ENCODE peak calls at places on chromosome 2, in nine cellular contexts. One of them, this sample, is unnamed.

GRCh38 chr2:98588880-98589425 is 19.4 kb downstream of the COA5 start:
- DNase-seq in activated CD8-positive, alpha-beta memory T cell treated with anti-CD3 and anti-CD28 coated beads for 24 hours: peak; percentile 32
- DNase-seq in fibroblast of mammary gland: no peak
- DNase-seq in aorta: no peak
- DNase-seq in EL: no peak
- DNase-seq in astrocyte of the spinal cord: no peak
- DNase-seq in LoVo: no peak
- DNase-seq in T-helper 1 cell: no peak
- DNase-seq in stimulated activated CD4-positive, alpha-beta T cell treated with anti-CD3 and anti-CD28 coated beads, Interleukin-1b, Interleukin-23, amount 100 ng/mL, for 4 hours: no peak
- DNase-seq in this sample: no peak

GRCh38 chr2:77652499-77652898 is 130.3 kb upstream of the LRRTM4 start:
- DNase-seq in activated CD8-positive, alpha-beta memory T cell treated with anti-CD3 and anti-CD28 coated beads for 24 hours: no peak
- DNase-seq in EL: no peak
- DNase-seq in LoVo: no peak
- DNase-seq in stimulated activated CD4-positive, alpha-beta T cell treated with anti-CD3 and anti-CD28 coated beads, Interleukin-1b, Interleukin-23, amount 100 ng/mL, for 4 hours: no peak
- DNase-seq in fibroblast of mammary gland: no peak
- DNase-seq in T-helper 1 cell: no peak
- DNase-seq in aorta: no peak
- DNase-seq in astrocyte of the spinal cord: no peak
- DNase-seq in this sample: no peak

GRCh38 chr2:46871976-46872381 is 43.6 kb downstream of the MCFD2 start:
- DNase-seq in fibroblast of mammary gland: no peak
- DNase-seq in EL: no peak
- DNase-seq in LoVo: no peak
- DNase-seq in aorta: peak; percentile 30
- DNase-seq in stimulated activated CD4-positive, alpha-beta T cell treated with anti-CD3 and anti-CD28 coated beads, Interleukin-1b, Interleukin-23, amount 100 ng/mL, for 4 hours: no peak
- DNase-seq in T-helper 1 cell: no peak
- DNase-seq in activated CD8-positive, alpha-beta memory T cell treated with anti-CD3 and anti-CD28 coated beads for 24 hours: no peak
- DNase-seq in astrocyte of the spinal cord: no peak
- DNase-seq in this sample: no peak

GRCh38 chr2:28470759-28471158 is 25.1 kb upstream of the PLB1 start:
- DNase-seq in T-helper 1 cell: no peak
- DNase-seq in LoVo: peak; percentile 38
- DNase-seq in stimulated activated CD4-positive, alpha-beta T cell treated with anti-CD3 and anti-CD28 coated beads, Interleukin-1b, Interleukin-23, amount 100 ng/mL, for 4 hours: no peak
- DNase-seq in aorta: no peak
- DNase-seq in astrocyte of the spinal cord: no peak
- DNase-seq in fibroblast of mammary gland: no peak
- DNase-seq in EL: no peak
- DNase-seq in activated CD8-positive, alpha-beta memory T cell treated with anti-CD3 and anti-CD28 coated beads for 24 hours: no peak
- DNase-seq in this sample: no peak

GRCh38 chr2:13537771-13538349 is 821.1 kb downstream of the TRIB2 start:
- DNase-seq in activated CD8-positive, alpha-beta memory T cell treated with anti-CD3 and anti-CD28 coated beads for 24 hours: no peak
- DNase-seq in aorta: no peak
- DNase-seq in EL: no peak
- DNase-seq in fibroblast of mammary gland: no peak
- DNase-seq in astrocyte of the spinal cord: no peak
- DNase-seq in stimulated activated CD4-positive, alpha-beta T cell treated with anti-CD3 and anti-CD28 coated beads, Interleukin-1b, Interleukin-23, amount 100 ng/mL, for 4 hours: no peak
- DNase-seq in LoVo: no peak
- DNase-seq in T-helper 1 cell: no peak
- DNase-seq in this sample: no peak

GRCh38 chr2:201697899-201698298 is 545 bp downstream of the MPP4 start:
- DNase-seq in astrocyte of the spinal cord: peak; percentile 84
- DNase-seq in T-helper 1 cell: no peak
- DNase-seq in stimulated activated CD4-positive, alpha-beta T cell treated with anti-CD3 and anti-CD28 coated beads, Interleukin-1b, Interleukin-23, amount 100 ng/mL, for 4 hours: no peak
- DNase-seq in EL: peak; percentile 82
- DNase-seq in LoVo: no peak
- DNase-seq in fibroblast of mammary gland: peak; percentile 86
- DNase-seq in aorta: no peak
- DNase-seq in activated CD8-positive, alpha-beta memory T cell treated with anti-CD3 and anti-CD28 coated beads for 24 hours: no peak
- DNase-seq in this sample: peak; percentile 92

GRCh38 chr2:206031162-206031784 is 54.7 kb downstream of the INO80D start:
- DNase-seq in LoVo: no peak
- DNase-seq in stimulated activated CD4-positive, alpha-beta T cell treated with anti-CD3 and anti-CD28 coated beads, Interleukin-1b, Interleukin-23, amount 100 ng/mL, for 4 hours: no peak
- DNase-seq in aorta: no peak
- DNase-seq in fibroblast of mammary gland: peak; percentile 47
- DNase-seq in activated CD8-positive, alpha-beta memory T cell treated with anti-CD3 and anti-CD28 coated beads for 24 hours: no peak
- DNase-seq in T-helper 1 cell: no peak
- DNase-seq in astrocyte of the spinal cord: peak; percentile 23
- DNase-seq in EL: peak; percentile 25
- DNase-seq in this sample: peak; percentile 27

GRCh38 chr2:235594041-235594440 is 100.2 kb downstream of the AGAP1 start:
- DNase-seq in T-helper 1 cell: no peak
- DNase-seq in LoVo: peak; percentile 76
- DNase-seq in stimulated activated CD4-positive, alpha-beta T cell treated with anti-CD3 and anti-CD28 coated beads, Interleukin-1b, Interleukin-23, amount 100 ng/mL, for 4 hours: no peak
- DNase-seq in activated CD8-positive, alpha-beta memory T cell treated with anti-CD3 and anti-CD28 coated beads for 24 hours: no peak
- DNase-seq in aorta: no peak
- DNase-seq in fibroblast of mammary gland: peak; percentile 87
- DNase-seq in astrocyte of the spinal cord: peak; percentile 82
- DNase-seq in EL: peak; percentile 69
- DNase-seq in this sample: peak; percentile 72

GRCh38 chr2:177072069-177072468 is 140.5 kb upstream of the HNRNPA3 start:
- DNase-seq in EL: no peak
- DNase-seq in astrocyte of the spinal cord: no peak
- DNase-seq in activated CD8-positive, alpha-beta memory T cell treated with anti-CD3 and anti-CD28 coated beads for 24 hours: no peak
- DNase-seq in aorta: no peak
- DNase-seq in LoVo: no peak
- DNase-seq in fibroblast of mammary gland: peak; percentile 60
- DNase-seq in T-helper 1 cell: no peak
- DNase-seq in stimulated activated CD4-positive, alpha-beta T cell treated with anti-CD3 and anti-CD28 coated beads, Interleukin-1b, Interleukin-23, amount 100 ng/mL, for 4 hours: no peak
- DNase-seq in this sample: peak; percentile 27

GRCh38 chr2:60550151-60550983 is 3.1 kb downstream of the BCL11A start:
- DNase-seq in astrocyte of the spinal cord: peak; percentile 90
- DNase-seq in aorta: peak; percentile 77
- DNase-seq in activated CD8-positive, alpha-beta memory T cell treated with anti-CD3 and anti-CD28 coated beads for 24 hours: peak; percentile 77
- DNase-seq in fibroblast of mammary gland: peak; percentile 56
- DNase-seq in LoVo: peak; percentile 80
- DNase-seq in stimulated activated CD4-positive, alpha-beta T cell treated with anti-CD3 and anti-CD28 coated beads, Interleukin-1b, Interleukin-23, amount 100 ng/mL, for 4 hours: no peak
- DNase-seq in EL: peak; percentile 79
- DNase-seq in T-helper 1 cell: no peak
- DNase-seq in this sample: peak; percentile 43

GRCh38 chr2:231330311-231330710 is 65.2 kb upstream of the B3GNT7 start:
- DNase-seq in fibroblast of mammary gland: no peak
- DNase-seq in T-helper 1 cell: no peak
- DNase-seq in stimulated activated CD4-positive, alpha-beta T cell treated with anti-CD3 and anti-CD28 coated beads, Interleukin-1b, Interleukin-23, amount 100 ng/mL, for 4 hours: no peak
- DNase-seq in activated CD8-positive, alpha-beta memory T cell treated with anti-CD3 and anti-CD28 coated beads for 24 hours: no peak
- DNase-seq in LoVo: no peak
- DNase-seq in aorta: no peak
- DNase-seq in astrocyte of the spinal cord: no peak
- DNase-seq in EL: no peak
- DNase-seq in this sample: no peak